ENCODE peak calls at places on chromosomes 12 and 14, in seven cellular contexts. A is stimulated activated CD4-positive, alpha-beta T cell treated with anti-CD3 and anti-CD28 coated beads, TNF-alpha, amount 100 ng/mL, for 4 hours; X is hepatic stellate cell; W is KBM-7; F is cardiac muscle cell; M is hypothalamus; N is CD8-positive, alpha-beta T cell. Y is an unnamed sample.

GRCh38 chr12:132282031-132282949 is 47.1 kb downstream of the GALNT9 start:
- DNase-seq in A (no peak), X (no peak), W (no peak), F (no peak), M (no peak), N (no peak), Y (no peak)

GRCh38 chr12:54384591-54385041 is at the start of gene ZNF385A:
- DNase-seq in A (no peak), X (no peak), W (peak), F (no peak), M (no peak), N (no peak), Y (no peak)

GRCh38 chr12:94762259-94762942 is 112.0 kb upstream of the TMCC3 start:
- DNase-seq in A (no peak), X (no peak), W (no peak), F (no peak), M (no peak), N (no peak), Y (no peak)

GRCh38 chr14:23160924-23161522 is 22.4 kb downstream of the SLC7A8 start:
- DNase-seq in A (no peak), X (peak), W (no peak), F (no peak), M (peak), N (no peak), Y (peak)

GRCh38 chr12:2675776-2676175 is 119.0 kb upstream of the FKBP4 start:
- DNase-seq in A (no peak), X (no peak), W (no peak), F (no peak), M (no peak), N (no peak), Y (no peak)

GRCh38 chr12:50690923-50691322 is 73.0 kb upstream of the ATF1 start:
- DNase-seq in A (no peak), X (no peak), W (no peak), F (no peak), M (peak), N (no peak), Y (peak)

GRCh38 chr14:71371711-71372396 is 464.6 kb downstream of the PCNX1 start:
- DNase-seq in A (no peak), X (peak), W (no peak), F (no peak), M (no peak), N (no peak), Y (no peak)

GRCh38 chr12:2454778-2455177 is 340.0 kb upstream of the FKBP4 start:
- DNase-seq in A (no peak), X (no peak), W (no peak), F (no peak), M (no peak), N (no peak), Y (no peak)

GRCh38 chr12:82438356-82438755 is 80.0 kb downstream of the METTL25 start:
- DNase-seq in A (no peak), X (no peak), W (no peak), F (no peak), M (no peak), N (no peak), Y (no peak)